ENCODE peak calls at places on chromosomes 1 and 21, in five cellular contexts. Y, N, W, O and R are unnamed samples.

GRCh38 chr1:182495002-182495401 is 45.1 kb downstream of the RGSL1 start:
- DNase-seq in Y (no peak), N (no peak), W (no peak), O (no peak), R (no peak)

GRCh38 chr1:164510435-164510834 is 48.5 kb upstream of the PBX1 start:
- DNase-seq in Y (peak; percentile 29), N (peak; percentile 40), W (no peak), O (peak; percentile 44), R (no peak)

GRCh38 chr1:154326546-154327465 is 1.5 kb downstream of the ATP8B2 start:
- DNase-seq in Y (peak; percentile 94), N (no peak), W (no peak), O (peak; percentile 62), R (no peak)

GRCh38 chr1:24934300-24935195 is 4.5 kb upstream of the RUNX3 start:
- DNase-seq in Y (no peak), N (peak; percentile 64), W (peak; percentile 22), O (no peak), R (no peak)

GRCh38 chr21:44931137-44931500 is 8.7 kb upstream of the SLX9 start:
- DNase-seq in Y (peak; percentile 75), N (peak; percentile 57), W (peak; percentile 93), O (peak; percentile 77), R (peak; percentile 49)

GRCh38 chr1:200107004-200107470 is 79.5 kb downstream of the NR5A2 start:
- DNase-seq in Y (no peak), N (no peak), W (peak; percentile 25), O (peak; percentile 58), R (no peak)

GRCh38 chr1:36295390-36295789 is 10.8 kb upstream of the SH3D21 start:
- DNase-seq in Y (no peak), N (no peak), W (no peak), O (no peak), R (no peak)

GRCh38 chr21:16002872-16003466 is 273.2 kb downstream of the USP25 start:
- DNase-seq in Y (peak; percentile 63), N (peak; percentile 24), W (no peak), O (peak; percentile 58), R (peak; percentile 34)

GRCh38 chr1:4089421-4090175 is 189.5 kb upstream of the C1orf174 start:
- DNase-seq in Y (no peak), N (no peak), W (no peak), O (no peak), R (no peak)

GRCh38 chr21:17818158-17819113 is 720 bp downstream of the C21orf91 start:
- DNase-seq in Y (peak; percentile 62), N (peak; percentile 76), W (peak; percentile 78), O (peak; percentile 56), R (peak; percentile 8)

GRCh38 chr1:226568077-226568831 is 19.7 kb downstream of the STUM start:
- DNase-seq in Y (peak; percentile 30), N (peak; percentile 65), W (peak; percentile 19), O (peak; percentile 46), R (peak; percentile 62)

GRCh38 chr1:190373705-190374336 is 103.8 kb downstream of the BRINP3 start:
- DNase-seq in Y (no peak), N (peak; percentile 65), W (peak; percentile 43), O (peak; percentile 74), R (peak; percentile 5)

GRCh38 chr1:221279146-221279545 is 399.9 kb downstream of the HLX start:
- DNase-seq in Y (peak; percentile 45), N (no peak), W (no peak), O (no peak), R (no peak)

GRCh38 chr1:15941899-15942660 is 33.8 kb downstream of the ZBTB17 start:
- DNase-seq in Y (no peak), N (no peak), W (no peak), O (no peak), R (no peak)

GRCh38 chr1:8460132-8460544 is 142.2 kb downstream of the SLC45A1 start:
- DNase-seq in Y (peak; percentile 45), N (peak; percentile 89), W (no peak), O (no peak), R (no peak)

GRCh38 chr1:183191833-183192232 is 5.8 kb downstream of the LAMC2 start:
- DNase-seq in Y (peak; percentile 93), N (no peak), W (no peak), O (peak; percentile 36), R (no peak)

GRCh38 chr1:43282220-43283195 is 2.9 kb downstream of the C1orf210 start:
- DNase-seq in Y (no peak), N (no peak), W (no peak), O (no peak), R (no peak)

GRCh38 chr1:203476223-203476622 is 617 bp downstream of the PRELP start:
- DNase-seq in Y (no peak), N (no peak), W (no peak), O (no peak), R (no peak)

GRCh38 chr1:64516301-64516700 is 46.4 kb downstream of the CACHD1 start:
- DNase-seq in Y (peak; percentile 73), N (no peak), W (no peak), O (peak; percentile 73), R (no peak)

GRCh38 chr1:47926461-47926999 is 70.7 kb downstream of the TRABD2B start:
- DNase-seq in Y (no peak), N (no peak), W (no peak), O (peak; percentile 79), R (no peak)

GRCh38 chr1:10888791-10889627 is 92.6 kb upstream of the CASZ1 start:
- DNase-seq in Y (no peak), N (peak; percentile 51), W (no peak), O (no peak), R (peak; percentile 79)

GRCh38 chr1:166527752-166528151 is 311.5 kb upstream of the POGK start:
- DNase-seq in Y (no peak), N (peak; percentile 50), W (no peak), O (no peak), R (no peak)

GRCh38 chr21:42437786-42438185 is 34.1 kb downstream of the UBASH3A start:
- DNase-seq in Y (peak; percentile 6), N (peak; percentile 34), W (no peak), O (peak; percentile 28), R (peak; percentile 27)

GRCh38 chr21:23524685-23525084 is 2082.6 kb downstream of the MRPL39 start:
- DNase-seq in Y (no peak), N (no peak), W (no peak), O (no peak), R (no peak)

GRCh38 chr1:64851664-64852063 is 106.8 kb downstream of the RAVER2 start:
- DNase-seq in Y (no peak), N (no peak), W (no peak), O (no peak), R (no peak)

GRCh38 chr1:24695202-24695974 is 49.9 kb upstream of the CLIC4 start:
- DNase-seq in Y (peak; percentile 42), N (no peak), W (peak; percentile 57), O (no peak), R (no peak)

GRCh38 chr21:36889401-36889800 is 77.1 kb downstream of the HLCS start:
- DNase-seq in Y (peak; percentile 3), N (no peak), W (no peak), O (no peak), R (no peak)

GRCh38 chr1:154745286-154745731 is 124.8 kb downstream of the KCNN3 start:
- DNase-seq in Y (no peak), N (no peak), W (no peak), O (no peak), R (no peak)

GRCh38 chr1:224800486-224801119 is 128.9 kb upstream of the DNAH14 start:
- DNase-seq in Y (no peak), N (peak; percentile 56), W (no peak), O (no peak), R (no peak)

GRCh38 chr1:208741296-208741695 is 497.1 kb upstream of the PLXNA2 start:
- DNase-seq in Y (no peak), N (no peak), W (no peak), O (no peak), R (no peak)

GRCh38 chr21:43809346-43809799 is 20.0 kb downstream of the RRP1 start:
- DNase-seq in Y (no peak), N (no peak), W (no peak), O (no peak), R (no peak)

GRCh38 chr1:185207980-185208602 is 51.1 kb downstream of the SWT1 start:
- DNase-seq in Y (peak; percentile 39), N (no peak), W (no peak), O (no peak), R (no peak)
- TF ChIP-seq EZH2phosphoT487 in Y (no peak), N (no peak), W (no peak), O (no peak), R (no peak)

GRCh38 chr1:174160109-174160473 is 771 bp downstream of the RABGAP1L start:
- DNase-seq in Y (peak; percentile 81), N (peak; percentile 27), W (no peak), O (peak; percentile 27), R (peak; percentile 49)
- TF ChIP-seq EZH2phosphoT487 in Y (no peak), N (no peak), W (no peak), O (no peak), R (no peak)

DNA sequence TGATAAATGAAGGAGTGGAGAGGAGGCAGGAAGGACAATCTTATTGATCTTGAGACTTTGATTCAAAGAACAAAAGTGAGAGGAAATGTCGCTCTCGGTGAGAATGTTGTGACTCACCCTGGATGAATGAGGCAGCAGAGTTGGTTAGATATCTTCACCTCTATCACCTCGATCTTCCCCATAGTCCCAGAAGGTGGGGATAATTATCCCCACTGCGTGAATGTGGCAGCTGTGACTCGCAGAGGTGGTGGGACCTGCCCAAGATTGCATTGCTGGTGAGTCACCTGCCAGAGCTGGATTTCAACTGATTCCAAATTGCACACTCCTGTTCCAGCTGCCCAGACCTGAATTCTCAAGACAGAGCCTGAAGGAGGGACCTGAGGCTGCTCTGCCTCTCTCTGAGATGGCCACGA is 105.0 kb downstream of the MATN1 start:
- DNase-seq in Y (peak; percentile 56), N (no peak), W (no peak), O (peak; percentile 31), R (no peak)
- TF ChIP-seq EZH2phosphoT487 in Y (no peak), N (no peak), W (no peak), O (no peak), R (no peak)

DNA sequence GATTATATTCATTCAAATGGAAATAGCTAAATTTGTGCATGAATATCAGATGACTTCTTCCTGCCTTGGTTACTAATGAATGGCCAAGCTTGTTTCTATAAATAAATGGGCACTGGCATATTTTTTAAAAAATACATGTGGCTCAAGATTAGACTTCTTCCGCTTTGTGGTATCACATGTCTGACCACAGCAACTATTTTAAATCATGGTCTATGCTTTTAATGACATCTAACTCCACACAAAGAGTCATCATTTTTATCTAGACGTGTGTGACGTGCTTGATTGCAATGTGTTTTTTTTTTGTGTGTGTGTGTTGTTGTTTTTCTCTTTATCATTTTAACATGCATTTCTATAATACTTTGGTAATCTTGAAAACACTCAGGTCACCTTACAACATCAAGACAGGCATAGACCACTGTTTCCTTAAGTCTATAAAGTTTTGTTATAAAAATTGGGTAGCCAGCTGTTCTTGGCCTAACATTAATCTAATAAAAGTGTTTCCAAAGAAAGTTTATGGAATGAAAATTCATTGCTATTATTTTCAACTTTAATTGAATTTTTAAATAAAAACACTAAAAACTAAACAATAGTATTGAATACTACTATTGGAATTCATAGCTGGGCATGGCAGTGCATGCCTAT is 29.5 kb downstream of the RGS1 start:
- DNase-seq in Y (peak; percentile 9), N (no peak), W (peak; percentile 47), O (no peak), R (no peak)
- TF ChIP-seq EZH2phosphoT487 in Y (no peak), N (no peak), W (no peak), O (no peak), R (no peak)

GRCh38 chr1:157482174-157482573 is 70.1 kb downstream of the FCRL5 start:
- DNase-seq in Y (peak; percentile 52), N (no peak), W (no peak), O (no peak), R (no peak)
- TF ChIP-seq EZH2phosphoT487 in Y (no peak), N (no peak), W (no peak), O (no peak), R (no peak)